ENCODE peak calls at places on chromosomes 1 and 21, in four cellular contexts. A, P, R and E are unnamed samples.

GRCh38 chr1:231612393-231613089 is 14.0 kb upstream of the DISC1 start:
- DNase-seq in P (no peak), R (peak), A (no peak), E (no peak)

GRCh38 chr1:204670152-204670927 is 15.2 kb downstream of the LRRN2 start:
- DNase-seq in R (no peak), P (peak), A (peak), E (no peak)

GRCh38 chr1:24705260-24706073 is 39.8 kb upstream of the CLIC4 start:
- DNase-seq in A (peak), P (peak), R (peak), E (peak)

GRCh38 chr1:206631085-206631509 is 4.2 kb upstream of the DYRK3 start:
- DNase-seq in A (peak), P (peak), R (peak), E (peak)

GRCh38 chr1:78691995-78692747 is 42.5 kb downstream of the IFI44 start:
- DNase-seq in P (peak), A (peak), R (no peak), E (no peak)

GRCh38 chr1:78831731-78832360 is 174.7 kb downstream of the ADGRL4 start:
- DNase-seq in A (peak), R (no peak), P (peak), E (no peak)

GRCh38 chr1:66300986-66301451 is 232.9 kb upstream of the SGIP1 start:
- DNase-seq in P (peak), A (peak), R (peak), E (no peak)

GRCh38 chr1:165222580-165222979 is 133.9 kb downstream of the LMX1A start:
- DNase-seq in A (no peak), R (no peak), P (no peak), E (no peak)

GRCh38 chr1:229392936-229393335 is 41.0 kb downstream of the ACTA1 start:
- DNase-seq in P (no peak), A (no peak), R (no peak), E (no peak)

GRCh38 chr1:114011796-114012195 is 32.5 kb downstream of the OLFML3 start:
- DNase-seq in R (no peak), A (no peak), P (no peak), E (no peak)

GRCh38 chr21:45767071-45768006 is 123.8 kb downstream of the PCBP3 start:
- DNase-seq in P (peak), A (peak), R (no peak), E (no peak)

GRCh38 chr1:74693473-74693872 is 19.9 kb upstream of the ERICH3 start:
- DNase-seq in R (no peak), P (peak), A (peak), E (no peak)

GRCh38 chr1:43996733-43997115 is 5.3 kb downstream of the CCDC24 start:
- DNase-seq in A (no peak), R (no peak), P (no peak), E (no peak)

GRCh38 chr1:45348609-45348965 is 8.3 kb upstream of the MUTYH start:
- DNase-seq in P (no peak), R (peak), A (no peak), E (no peak)

GRCh38 chr1:208445710-208446702 is 201.8 kb upstream of the PLXNA2 start:
- DNase-seq in A (peak), R (no peak), P (no peak), E (no peak)

GRCh38 chr1:84792421-84792820 is 100.6 kb downstream of the LPAR3 start:
- DNase-seq in P (no peak), R (no peak), A (no peak), E (no peak)

GRCh38 chr1:36512842-36513241 is 30.1 kb upstream of the CSF3R start:
- DNase-seq in R (no peak), P (no peak), A (no peak), E (no peak)

GRCh38 chr1:186828612-186829542 is at the start of gene PLA2G4A:
- DNase-seq in A (peak), R (peak), P (peak), E (peak)

GRCh38 chr1:6601865-6602668 is 602 bp downstream of the KLHL21 start:
- DNase-seq in R (peak), P (peak), A (peak), E (peak)

GRCh38 chr1:23114424-23115079 is 54.1 kb downstream of the LUZP1 start:
- DNase-seq in R (no peak), P (peak), A (no peak), E (no peak)

GRCh38 chr1:58156124-58156468 is 390.4 kb downstream of the OMA1 start:
- DNase-seq in P (no peak), A (no peak), R (no peak), E (no peak)

GRCh38 chr1:67688526-67689219 is 3.7 kb downstream of the GADD45A start:
- DNase-seq in P (no peak), A (peak), R (no peak), E (no peak)

GRCh38 chr1:184143449-184143848 is 91.9 kb downstream of the TSEN15 start:
- DNase-seq in R (no peak), P (peak), A (no peak), E (peak)

DNA sequence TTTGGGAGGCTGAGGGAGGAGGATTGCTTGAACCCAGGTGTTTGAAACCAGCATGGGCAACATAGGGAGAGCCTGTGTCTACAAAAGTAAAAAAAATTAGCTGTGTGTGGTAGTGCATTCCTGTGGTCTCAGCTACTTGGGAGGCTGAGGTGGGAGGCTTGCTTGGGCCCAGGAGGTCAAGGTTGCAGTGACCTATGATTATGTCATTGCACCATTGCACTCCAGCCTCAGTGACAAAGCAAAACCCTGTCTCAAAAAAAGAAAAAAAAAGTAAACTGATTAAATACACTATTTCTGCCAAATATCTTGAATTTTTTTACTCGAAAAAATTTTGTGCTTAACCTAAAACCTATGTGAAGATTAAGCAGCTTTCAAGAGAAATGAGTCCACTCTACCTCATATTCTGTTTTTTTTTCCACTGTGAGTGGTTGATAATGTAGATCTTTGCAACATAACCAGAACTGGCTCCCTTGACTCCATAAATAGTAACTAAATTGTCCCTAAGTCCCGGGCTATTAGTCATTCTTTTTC is 19.4 kb upstream of the ZNF281 start:
- DNase-seq in P (peak), A (no peak), R (no peak), E (no peak)
- H2AFZ ChIP-seq in P (no peak), A (no peak), R (no peak), E (no peak)

DNA sequence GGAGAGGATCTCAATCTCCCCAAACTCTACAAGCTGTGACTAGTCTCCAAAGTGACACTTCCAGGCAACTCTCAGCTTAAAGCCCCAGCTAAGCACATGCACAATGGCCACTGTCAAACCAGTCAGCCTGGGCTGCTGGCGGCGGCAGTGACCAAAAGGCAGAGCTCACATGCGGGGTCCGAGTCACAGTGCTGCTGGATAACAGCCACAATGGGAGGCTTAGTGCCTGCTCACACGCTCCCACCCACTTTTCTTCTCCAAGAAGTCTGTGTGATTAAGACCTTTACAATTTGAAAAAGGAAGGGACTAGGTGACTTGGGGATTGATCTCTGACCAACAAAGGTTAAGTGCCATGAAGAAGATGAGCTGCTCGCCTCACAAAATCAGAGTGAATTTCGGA is 16.8 kb downstream of the RIPK4 start:
- DNase-seq in A (peak), P (peak), R (no peak), E (no peak)
- H3K4me2 ChIP-seq in A (no peak), P (no peak), R (no peak), E (no peak)

DNA sequence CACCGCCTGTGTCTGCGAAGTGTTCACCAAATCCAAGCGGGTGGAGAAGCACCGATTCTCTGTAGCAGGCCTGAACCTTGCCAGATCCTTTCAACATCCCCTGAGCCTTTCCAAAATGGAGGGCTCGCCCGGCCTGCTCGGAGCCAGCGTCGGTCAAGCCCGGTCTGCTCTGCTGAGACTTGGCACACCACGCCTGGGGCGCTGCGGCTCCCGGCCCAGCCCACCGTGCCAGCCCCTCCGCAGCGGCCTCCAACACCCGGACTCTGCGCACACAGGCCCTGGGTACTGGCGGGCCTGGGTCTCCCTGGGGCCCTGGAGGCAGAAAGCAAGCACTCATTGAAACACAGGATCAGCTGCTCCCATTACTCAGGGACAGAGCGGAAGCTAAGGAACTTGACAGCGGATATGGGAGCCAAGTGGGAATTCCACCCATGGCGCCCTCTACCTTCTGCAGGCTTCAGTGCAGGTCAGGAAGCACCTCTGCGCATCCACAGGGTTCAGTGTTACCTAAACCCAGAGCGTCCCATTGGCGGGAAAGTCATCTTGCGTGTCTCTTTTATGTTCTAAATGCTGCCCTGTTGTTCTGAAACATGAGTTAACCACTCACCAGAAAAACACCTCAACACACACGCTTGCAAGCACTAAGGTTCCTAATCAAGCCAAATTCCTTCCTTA is 159.9 kb downstream of the ZBTB18 start:
- DNase-seq in P (no peak), A (peak), R (no peak), E (peak)
- H2AFZ ChIP-seq in P (no peak), A (no peak), R (no peak), E (peak)

GRCh38 chr1:210328032-210328745 is 513 bp upstream of the HHAT start:
- DNase-seq in A (no peak), R (no peak), P (no peak), E (peak)
- H3K4me2 ChIP-seq in A (peak), R (peak), P (peak), E (peak)

DNA sequence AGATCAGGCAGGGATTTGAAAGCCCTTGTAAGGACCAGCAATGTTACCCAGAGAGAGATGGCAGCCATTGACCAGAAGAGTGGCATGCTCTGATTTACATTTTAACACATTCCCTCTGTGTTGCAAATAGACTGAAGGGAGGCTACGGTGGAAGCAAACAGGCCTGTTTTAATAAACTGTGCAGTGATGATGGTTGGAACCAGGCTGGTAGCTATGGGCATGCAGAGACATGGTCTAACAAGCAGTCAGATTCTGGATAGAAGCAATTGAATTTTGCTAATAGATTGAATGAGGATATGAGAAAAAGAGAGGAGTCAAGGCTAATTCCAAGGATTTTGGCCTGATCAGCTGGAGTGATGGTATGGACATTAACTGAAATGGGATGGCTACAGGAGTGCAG is 32.3 kb upstream of the ZNF648 start:
- DNase-seq in A (no peak), R (no peak), P (no peak), E (no peak)
- H2AFZ ChIP-seq in A (no peak), R (no peak), P (no peak), E (peak)

GRCh38 chr1:116827607-116828125 is 73.4 kb downstream of the CD2 start:
- DNase-seq in R (no peak), P (no peak), A (no peak), E (no peak)

GRCh38 chr1:116825400-116825734 is 71.1 kb downstream of the CD2 start:
- DNase-seq in A (no peak), P (no peak), R (no peak), E (no peak)

GRCh38 chr1:116824631-116825399 is 70.6 kb downstream of the CD2 start:
- DNase-seq in P (no peak), R (no peak), A (no peak), E (peak)

GRCh38 chr1:116825735-116826438 is 71.7 kb downstream of the CD2 start:
- DNase-seq in P (no peak), R (no peak), A (no peak), E (no peak)

DNA sequence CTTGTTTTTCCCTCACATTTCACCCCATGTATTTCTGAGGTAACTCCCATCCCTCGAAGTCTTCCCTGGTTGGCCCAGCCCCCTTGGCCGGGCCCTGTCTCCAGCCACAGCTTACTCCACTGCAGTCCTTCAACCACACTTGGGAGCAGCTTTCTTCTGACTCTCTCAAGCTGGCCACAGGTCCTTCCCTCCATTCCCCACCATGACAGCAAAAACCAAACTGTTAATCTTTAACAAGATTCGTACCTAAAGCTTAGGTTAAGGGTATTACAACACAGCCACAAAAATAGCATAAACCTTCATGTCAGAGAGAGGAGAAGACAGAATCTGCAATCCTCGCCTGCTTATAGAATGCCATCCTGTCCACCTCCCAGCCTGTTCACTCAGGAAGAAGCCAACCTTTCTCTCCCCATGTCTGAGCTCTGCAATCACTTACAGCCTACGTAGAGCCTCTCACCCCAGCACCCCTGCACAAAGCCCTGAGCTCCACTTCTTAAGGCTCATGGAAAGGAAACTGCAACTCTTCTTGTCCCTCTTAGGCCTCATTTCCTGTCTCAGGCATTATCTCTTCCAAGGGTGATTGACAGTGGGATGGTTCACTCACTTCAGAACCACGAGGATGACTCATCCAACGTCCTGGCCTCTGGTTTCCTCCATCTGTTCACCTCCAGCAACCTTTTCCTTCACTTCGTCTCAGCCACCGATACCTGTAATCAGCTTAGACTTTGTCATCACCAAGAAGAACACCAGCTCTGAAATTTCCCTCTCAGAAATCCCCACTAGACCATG is 72.8 kb downstream of the CD2 start:
- DNase-seq in P (peak), A (peak), R (peak), E (no peak)
- H3K4me2 ChIP-seq in P (no peak), A (no peak), R (peak), E (no peak)

DNA sequence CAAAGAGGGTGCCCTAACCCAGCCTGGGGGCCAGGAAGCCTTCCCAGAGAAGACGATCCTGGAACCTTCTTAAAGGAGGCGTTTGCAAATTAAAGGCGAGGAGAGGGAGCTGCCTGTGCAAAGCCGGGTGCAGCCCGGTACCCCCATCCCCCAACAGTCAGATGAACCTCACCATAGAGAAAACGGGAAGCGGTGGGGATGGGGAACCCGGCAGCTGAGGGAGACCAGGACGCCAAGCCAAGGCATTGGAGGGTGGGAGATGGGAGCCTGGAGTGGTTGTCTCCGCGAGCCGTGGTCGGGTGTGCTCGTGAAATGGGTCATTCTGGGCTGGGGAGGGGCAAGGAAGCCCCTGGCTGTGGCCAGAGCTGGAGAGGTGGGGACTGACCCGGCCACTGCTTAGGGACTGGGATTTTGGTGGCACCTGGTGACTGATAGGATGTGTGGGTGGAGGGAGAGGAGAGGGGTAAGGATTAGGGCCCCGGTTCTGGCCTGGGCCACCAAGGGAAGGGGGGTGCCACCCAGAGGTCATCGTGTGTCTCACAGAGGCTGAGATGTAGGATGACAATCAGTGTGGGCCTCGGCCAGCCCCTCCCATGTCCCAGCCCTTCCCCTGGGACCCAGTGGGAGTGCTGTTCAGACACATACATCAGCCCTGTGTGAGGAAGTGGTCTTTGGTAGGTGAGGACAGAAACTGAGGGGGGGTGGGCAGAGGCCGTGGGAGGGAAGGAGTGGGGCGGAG is 662 bp upstream of the PADI2 start:
- DNase-seq in R (no peak), A (no peak), P (no peak), E (peak)
- H2AFZ ChIP-seq in R (no peak), A (peak), P (peak), E (peak)

DNA sequence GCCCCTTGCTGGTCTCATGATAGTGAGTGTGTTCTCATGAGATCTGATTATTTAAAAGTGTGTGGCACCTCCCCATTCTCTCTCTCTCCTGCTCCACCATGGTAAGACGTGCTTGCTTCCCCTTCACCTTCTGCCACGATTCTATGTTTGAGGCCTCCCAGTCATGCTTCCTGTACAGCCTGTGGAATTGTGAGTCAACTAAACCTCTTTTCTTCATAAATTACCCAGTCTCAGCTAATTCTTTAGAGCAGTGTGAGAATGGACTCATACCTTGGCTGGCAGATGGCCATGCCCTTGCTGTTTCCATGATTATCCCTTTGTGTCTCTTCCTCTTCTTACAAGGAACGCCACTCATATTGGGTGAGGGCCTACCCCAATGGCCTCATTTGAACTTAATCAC is 40.3 kb downstream of the PSMG1 start:
- DNase-seq in R (no peak), P (no peak), A (no peak), E (no peak)
- H3K4me2 ChIP-seq in R (no peak), P (no peak), A (no peak), E (no peak)